ENCODE peak calls at places on chromosomes 3 and 15, in five cellular contexts. One of them, this sample, is unnamed.

GRCh38 chr3:128618398-128618726 is 32.3 kb downstream of the RPN1 start:
- DNase-seq in GM23338: no peak
- DNase-seq in GM12864: no peak
- DNase-seq in SK-N-SH: no peak
- DNase-seq in upper lobe of right lung: no peak
- DNase-seq in this sample: peak

GRCh38 chr3:132488136-132488535 is 70.8 kb downstream of the DNAJC13 start:
- DNase-seq in GM12864: no peak
- DNase-seq in SK-N-SH: no peak
- DNase-seq in GM23338: no peak
- DNase-seq in upper lobe of right lung: no peak
- DNase-seq in this sample: no peak

GRCh38 chr3:169659858-169660614 is 3.5 kb downstream of the MECOM start:
- DNase-seq in GM12864: no peak
- DNase-seq in GM23338: peak
- DNase-seq in upper lobe of right lung: no peak
- DNase-seq in SK-N-SH: peak
- DNase-seq in this sample: no peak

GRCh38 chr3:148884261-148884660 is 19.2 kb downstream of the CPA3 start:
- DNase-seq in GM12864: no peak
- DNase-seq in GM23338: no peak
- DNase-seq in SK-N-SH: no peak
- DNase-seq in upper lobe of right lung: no peak
- DNase-seq in this sample: peak

GRCh38 chr3:124800511-124801374 is 70.5 kb downstream of the UMPS start:
- DNase-seq in upper lobe of right lung: no peak
- DNase-seq in GM12864: no peak
- DNase-seq in GM23338: no peak
- DNase-seq in SK-N-SH: peak
- DNase-seq in this sample: no peak

GRCh38 chr3:53160660-53161344 is at the start of gene PRKCD:
- DNase-seq in upper lobe of right lung: peak
- DNase-seq in GM12864: no peak
- DNase-seq in GM23338: peak
- DNase-seq in SK-N-SH: peak
- DNase-seq in this sample: peak

GRCh38 chr3:113953677-113954076 is 5.9 kb downstream of the ZDHHC23 start:
- DNase-seq in SK-N-SH: no peak
- DNase-seq in GM12864: no peak
- DNase-seq in GM23338: no peak
- DNase-seq in upper lobe of right lung: no peak
- DNase-seq in this sample: no peak

GRCh38 chr3:181715601-181716340 is 4.0 kb downstream of the SOX2 start:
- DNase-seq in GM12864: no peak
- DNase-seq in SK-N-SH: no peak
- DNase-seq in GM23338: peak
- DNase-seq in upper lobe of right lung: no peak
- DNase-seq in this sample: no peak

GRCh38 chr15:51672100-51672731 is 9.1 kb upstream of the SCG3 start:
- DNase-seq in GM12864: no peak
- DNase-seq in GM23338: peak
- DNase-seq in upper lobe of right lung: no peak
- DNase-seq in SK-N-SH: no peak
- DNase-seq in this sample: no peak

GRCh38 chr3:107987036-107987557 is 103.7 kb downstream of the CD47 start:
- DNase-seq in GM23338: no peak
- DNase-seq in SK-N-SH: peak
- DNase-seq in upper lobe of right lung: no peak
- DNase-seq in GM12864: no peak
- DNase-seq in this sample: peak

GRCh38 chr3:4350789-4351163 is 47.6 kb downstream of the SETMAR start:
- DNase-seq in SK-N-SH: peak
- DNase-seq in GM12864: peak
- DNase-seq in GM23338: peak
- DNase-seq in upper lobe of right lung: no peak
- DNase-seq in this sample: peak

GRCh38 chr15:98441599-98441998 is 206.7 kb upstream of the IGF1R start:
- DNase-seq in SK-N-SH: no peak
- DNase-seq in GM12864: no peak
- DNase-seq in upper lobe of right lung: no peak
- DNase-seq in GM23338: no peak
- DNase-seq in this sample: no peak

GRCh38 chr3:100063929-100064461 is 50.3 kb downstream of the FILIP1L start:
- DNase-seq in SK-N-SH: no peak
- DNase-seq in GM12864: no peak
- DNase-seq in GM23338: no peak
- DNase-seq in upper lobe of right lung: no peak
- DNase-seq in this sample: peak

GRCh38 chr15:89783861-89784685 is 7.9 kb downstream of the MESP2 start:
- DNase-seq in SK-N-SH: peak
- DNase-seq in upper lobe of right lung: no peak
- DNase-seq in GM23338: no peak
- DNase-seq in GM12864: no peak
- DNase-seq in this sample: no peak

GRCh38 chr3:4584537-4585249 is 91.5 kb downstream of the ITPR1 start:
- DNase-seq in SK-N-SH: no peak
- DNase-seq in GM12864: no peak
- DNase-seq in upper lobe of right lung: no peak
- DNase-seq in GM23338: no peak
- DNase-seq in this sample: peak

GRCh38 chr15:30827625-30828303 is 76.0 kb upstream of the FAN1 start:
- DNase-seq in GM23338: no peak
- DNase-seq in GM12864: no peak
- DNase-seq in upper lobe of right lung: no peak
- DNase-seq in SK-N-SH: no peak
- DNase-seq in this sample: no peak

GRCh38 chr3:150149651-150150051 is 179.0 kb upstream of the PFN2 start:
- DNase-seq in GM23338: no peak
- DNase-seq in GM12864: no peak
- DNase-seq in upper lobe of right lung: no peak
- DNase-seq in SK-N-SH: no peak
- DNase-seq in this sample: peak

GRCh38 chr3:144791034-144791433 is 819.4 kb downstream of the DIPK2A start:
- DNase-seq in SK-N-SH: no peak
- DNase-seq in GM23338: no peak
- DNase-seq in GM12864: no peak
- DNase-seq in upper lobe of right lung: no peak
- DNase-seq in this sample: no peak

GRCh38 chr3:35932995-35933394 is 293.7 kb downstream of the ARPP21 start:
- DNase-seq in SK-N-SH: no peak
- DNase-seq in upper lobe of right lung: no peak
- DNase-seq in GM23338: no peak
- DNase-seq in GM12864: no peak
- DNase-seq in this sample: peak

DNA sequence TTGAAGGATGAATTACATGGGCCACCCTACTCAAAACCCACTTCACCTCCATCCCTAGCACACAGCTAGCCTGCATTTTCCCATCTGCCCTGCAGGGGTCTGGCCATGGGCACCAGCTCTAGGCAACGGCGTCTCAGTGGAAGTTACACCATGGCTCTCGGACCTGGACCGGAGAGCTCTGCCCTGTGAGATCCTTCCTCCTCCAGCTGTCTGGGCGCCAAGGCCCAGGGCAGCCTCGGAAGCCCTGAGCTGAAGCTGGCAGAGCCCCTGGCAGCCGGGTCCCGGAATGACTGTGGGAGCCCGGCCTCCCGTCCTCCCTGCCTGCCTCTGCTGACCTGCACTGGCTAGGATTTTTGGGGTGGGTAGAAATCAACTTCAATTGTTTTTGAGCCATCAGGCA is 98.9 kb downstream of the CHSY1 start:
- DNase-seq in SK-N-SH: no peak
- DNase-seq in GM12864: no peak
- DNase-seq in upper lobe of right lung: no peak
- DNase-seq in GM23338: peak
- DNase-seq in this sample: no peak
- TF ChIP-seq CTCF in SK-N-SH: peak
- TF ChIP-seq CTCF in GM12864: peak
- TF ChIP-seq CTCF in upper lobe of right lung: peak
- TF ChIP-seq CTCF in GM23338: peak
- TF ChIP-seq CTCF in this sample: peak

GRCh38 chr3:129933471-129933870 is 40.0 kb upstream of the TMCC1 start:
- DNase-seq in GM12864: no peak
- DNase-seq in SK-N-SH: no peak
- DNase-seq in upper lobe of right lung: no peak
- DNase-seq in GM23338: no peak
- DNase-seq in this sample: no peak
- H3K4me3 ChIP-seq in GM12864: no peak
- H3K4me3 ChIP-seq in SK-N-SH: no peak
- H3K4me3 ChIP-seq in upper lobe of right lung: no peak
- H3K4me3 ChIP-seq in GM23338: no peak
- H3K4me3 ChIP-seq in this sample: no peak

GRCh38 chr15:67501177-67501835 is 19.6 kb upstream of the C15orf61 start:
- DNase-seq in GM12864: no peak
- DNase-seq in SK-N-SH: peak
- DNase-seq in GM23338: peak
- DNase-seq in upper lobe of right lung: no peak
- DNase-seq in this sample: peak
- TF ChIP-seq CTCF in GM12864: peak
- TF ChIP-seq CTCF in SK-N-SH: peak
- TF ChIP-seq CTCF in GM23338: peak
- TF ChIP-seq CTCF in upper lobe of right lung: peak
- TF ChIP-seq CTCF in this sample: peak

GRCh38 chr3:184005981-184006507 is 11.6 kb downstream of the ABCC5 start:
- DNase-seq in SK-N-SH: no peak
- DNase-seq in GM23338: peak
- DNase-seq in GM12864: no peak
- DNase-seq in upper lobe of right lung: peak
- DNase-seq in this sample: peak
- H3K4me3 ChIP-seq in SK-N-SH: no peak
- H3K4me3 ChIP-seq in GM23338: no peak
- H3K4me3 ChIP-seq in GM12864: no peak
- H3K4me3 ChIP-seq in upper lobe of right lung: peak
- H3K4me3 ChIP-seq in this sample: no peak

GRCh38 chr3:1275495-1275894 is 182.7 kb downstream of the CNTN6 start:
- DNase-seq in GM12864: no peak
- DNase-seq in SK-N-SH: no peak
- DNase-seq in GM23338: peak
- DNase-seq in upper lobe of right lung: no peak
- DNase-seq in this sample: peak
- TF ChIP-seq CTCF in GM12864: peak
- TF ChIP-seq CTCF in SK-N-SH: peak
- TF ChIP-seq CTCF in GM23338: peak
- TF ChIP-seq CTCF in upper lobe of right lung: peak
- TF ChIP-seq CTCF in this sample: peak

GRCh38 chr15:101203029-101203428 is 48.8 kb downstream of the CHSY1 start:
- DNase-seq in GM23338: no peak
- DNase-seq in upper lobe of right lung: no peak
- DNase-seq in GM12864: no peak
- DNase-seq in SK-N-SH: no peak
- DNase-seq in this sample: no peak

GRCh38 chr15:101206173-101206572 is 45.7 kb downstream of the CHSY1 start:
- DNase-seq in SK-N-SH: no peak
- DNase-seq in GM23338: no peak
- DNase-seq in GM12864: no peak
- DNase-seq in upper lobe of right lung: no peak
- DNase-seq in this sample: peak

GRCh38 chr15:101201411-101202174 is 50.3 kb downstream of the CHSY1 start:
- DNase-seq in GM12864: no peak
- DNase-seq in GM23338: peak
- DNase-seq in SK-N-SH: peak
- DNase-seq in upper lobe of right lung: peak
- DNase-seq in this sample: peak

GRCh38 chr15:101204744-101205535 is 46.9 kb downstream of the CHSY1 start:
- DNase-seq in GM23338: no peak
- DNase-seq in GM12864: no peak
- DNase-seq in SK-N-SH: no peak
- DNase-seq in upper lobe of right lung: no peak
- DNase-seq in this sample: peak

GRCh38 chr15:101203607-101204006 is 48.2 kb downstream of the CHSY1 start:
- DNase-seq in upper lobe of right lung: no peak
- DNase-seq in GM23338: no peak
- DNase-seq in GM12864: no peak
- DNase-seq in SK-N-SH: no peak
- DNase-seq in this sample: peak
- H3K4me3 ChIP-seq in upper lobe of right lung: no peak
- H3K4me3 ChIP-seq in GM23338: no peak
- H3K4me3 ChIP-seq in GM12864: no peak
- H3K4me3 ChIP-seq in SK-N-SH: no peak
- H3K4me3 ChIP-seq in this sample: no peak

DNA sequence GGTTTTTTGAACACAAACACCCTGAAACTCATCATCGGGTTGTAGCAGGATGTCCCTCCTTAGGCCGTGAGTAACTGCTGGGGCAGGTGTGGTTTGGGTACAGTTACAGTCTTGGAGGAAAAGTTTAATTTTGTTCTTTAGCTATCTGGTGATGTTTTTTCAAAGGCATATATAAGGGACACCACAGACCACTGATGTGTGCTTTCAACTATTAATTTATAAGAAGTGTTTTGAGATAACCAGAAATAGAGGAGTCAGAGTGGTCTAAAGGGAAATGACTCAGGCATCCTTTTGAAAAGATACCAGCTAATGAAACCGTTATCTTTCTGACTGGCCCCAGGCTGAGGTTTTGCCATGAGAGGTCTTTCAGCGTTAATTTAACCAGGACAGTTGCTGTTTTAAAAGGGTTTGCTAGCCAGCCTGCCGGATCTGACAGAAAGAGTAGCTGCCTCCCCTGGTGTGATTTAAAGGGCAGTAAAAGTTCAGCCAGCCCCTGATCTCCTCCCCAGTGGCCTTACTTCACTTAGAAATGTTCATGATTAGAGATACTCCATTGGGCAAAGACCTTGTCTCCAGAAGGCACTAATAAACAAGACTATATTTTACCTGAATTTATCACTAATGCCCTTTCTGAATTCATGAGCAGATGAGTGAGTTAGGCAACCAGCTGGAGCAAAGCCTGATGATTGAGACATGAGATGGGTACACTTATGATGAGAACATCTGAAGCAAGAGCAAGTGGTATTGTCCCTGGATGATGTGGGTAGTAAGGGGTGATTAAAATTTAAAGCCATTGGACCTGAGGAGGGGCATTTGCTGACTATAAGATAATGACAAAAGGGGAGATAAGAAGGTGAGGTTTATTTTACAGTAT is 482.5 kb upstream of the TBL1XR1 start:
- DNase-seq in GM12864: no peak
- DNase-seq in upper lobe of right lung: no peak
- DNase-seq in GM23338: no peak
- DNase-seq in SK-N-SH: peak
- DNase-seq in this sample: peak
- TF ChIP-seq CTCF in GM12864: no peak
- TF ChIP-seq CTCF in upper lobe of right lung: no peak
- TF ChIP-seq CTCF in GM23338: no peak
- TF ChIP-seq CTCF in SK-N-SH: no peak
- TF ChIP-seq CTCF in this sample: no peak

DNA sequence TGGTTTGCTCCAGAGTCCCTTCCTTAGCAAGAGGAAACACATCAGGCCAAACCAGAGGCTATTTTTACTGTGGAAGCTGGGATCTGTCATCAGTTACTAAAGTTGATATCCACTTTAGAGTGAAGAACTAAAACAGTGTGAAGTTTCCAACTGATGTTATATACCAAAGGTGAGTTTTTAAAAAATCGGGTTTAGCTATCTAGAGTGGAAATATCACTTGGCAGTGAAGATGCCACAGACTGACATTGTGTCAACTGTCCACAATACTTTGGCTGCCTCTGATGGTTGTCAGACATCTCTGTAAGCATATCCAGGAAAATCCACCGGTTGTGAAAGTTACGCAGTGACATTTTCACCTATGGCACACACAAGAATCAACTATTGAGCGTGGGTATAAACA is 9.2 kb downstream of the ZIC1 start:
- DNase-seq in SK-N-SH: no peak
- DNase-seq in GM23338: no peak
- DNase-seq in upper lobe of right lung: no peak
- DNase-seq in GM12864: no peak
- DNase-seq in this sample: no peak
- H3K4me3 ChIP-seq in SK-N-SH: no peak
- H3K4me3 ChIP-seq in GM23338: peak
- H3K4me3 ChIP-seq in upper lobe of right lung: no peak
- H3K4me3 ChIP-seq in GM12864: no peak
- H3K4me3 ChIP-seq in this sample: no peak